ENCODE peak calls at places on chromosomes 4 and X, in seven cellular contexts. A, M, V, X, O, L and F are unnamed samples.
A peak's percentile ranks its signal among the peaks of the same experiment; 100 is the strongest.

GRCh38 chrX:113297456-113297855 is 456.8 kb upstream of the AMOT start:
- DNase-seq in A (no peak), M (no peak), V (peak; percentile 8), X (no peak), O (no peak), L (no peak), F (no peak)

GRCh38 chr4:153520871-153521329 is 54.7 kb downstream of the TMEM131L start:
- DNase-seq in A (no peak), M (no peak), V (no peak), X (no peak), O (no peak), L (no peak), F (no peak)

GRCh38 chr4:142238589-142238988 is 602.2 kb downstream of the IL15 start:
- DNase-seq in A (no peak), M (no peak), V (peak; percentile 81), X (no peak), O (no peak), L (peak; percentile 36), F (no peak)

GRCh38 chr4:88630756-88631155 is 38.5 kb downstream of the HERC3 start:
- DNase-seq in A (no peak), M (no peak), V (peak; percentile 84), X (peak; percentile 59), O (no peak), L (peak; percentile 70), F (no peak)

GRCh38 chrX:9163153-9163790 is 129.3 kb upstream of the FAM9B start:
- DNase-seq in A (peak; percentile 4), M (peak; percentile 47), V (peak; percentile 30), X (peak; percentile 47), O (no peak), L (peak; percentile 33), F (no peak)

GRCh38 chr4:165199286-165199685 is 8.1 kb upstream of the KLHL2 start:
- DNase-seq in A (no peak), M (no peak), V (no peak), X (no peak), O (no peak), L (peak; percentile 53), F (no peak)

GRCh38 chr4:22515145-22515887 is 550 bp downstream of the ADGRA3 start:
- DNase-seq in A (peak; percentile 84), M (peak; percentile 73), V (peak; percentile 74), X (peak; percentile 68), O (peak; percentile 59), L (peak; percentile 75), F (peak; percentile 24)

GRCh38 chr4:185357220-185357619 is 38.5 kb downstream of the LRP2BP start:
- DNase-seq in A (no peak), M (no peak), V (peak; percentile 10), X (no peak), O (no peak), L (no peak), F (no peak)